ENCODE peak calls at places on chromosomes 13 and 19, in five cellular contexts. Z is HCT116; B is A549; Q is H9; E is CD8-positive, alpha-beta T cell. X is an unnamed sample.

GRCh38 chr19:2315818-2316353 is 7.9 kb upstream of the LINGO3 start:
- DNase-seq in Q (peak; percentile 75), Z (no peak), B (no peak), E (no peak), X (peak; percentile 94)

GRCh38 chr19:7295912-7296486 is 1.8 kb upstream of the INSR start:
- DNase-seq in Q (no peak), E (no peak), B (no peak), Z (no peak), X (no peak)

GRCh38 chr13:74867460-74867859 is 614.5 kb downstream of the TBC1D4 start:
- DNase-seq in B (no peak), Q (no peak), E (no peak), Z (no peak), X (no peak)

GRCh38 chr19:42325896-42326771 is 699 bp downstream of the MEGF8 start:
- DNase-seq in B (peak; percentile 59), E (no peak), Q (peak; percentile 53), Z (no peak), X (no peak)

GRCh38 chr13:101996906-101997408 is 404.9 kb downstream of the FGF14 start:
- DNase-seq in B (no peak), E (no peak), Q (no peak), Z (no peak), X (no peak)

GRCh38 chr19:3868770-3869456 is at the start of gene ZFR2:
- DNase-seq in B (no peak), E (no peak), Q (peak; percentile 78), Z (peak; percentile 36), X (no peak)

GRCh38 chr13:43835701-43836100 is 43.8 kb downstream of the CCDC122 start:
- DNase-seq in Q (no peak), Z (no peak), B (no peak), E (no peak), X (no peak)

GRCh38 chr13:22235285-22235949 is 564.5 kb downstream of the FGF9 start:
- DNase-seq in Z (peak; percentile 18), B (no peak), Q (peak; percentile 57), E (no peak), X (no peak)

GRCh38 chr19:18253716-18254115 is 20.5 kb downstream of the IQCN start:
- DNase-seq in Z (no peak), Q (no peak), E (no peak), B (no peak), X (no peak)

GRCh38 chr13:106139407-106139806 is 396.1 kb downstream of the EFNB2 start:
- DNase-seq in E (no peak), Z (no peak), Q (no peak), B (no peak), X (no peak)

DNA sequence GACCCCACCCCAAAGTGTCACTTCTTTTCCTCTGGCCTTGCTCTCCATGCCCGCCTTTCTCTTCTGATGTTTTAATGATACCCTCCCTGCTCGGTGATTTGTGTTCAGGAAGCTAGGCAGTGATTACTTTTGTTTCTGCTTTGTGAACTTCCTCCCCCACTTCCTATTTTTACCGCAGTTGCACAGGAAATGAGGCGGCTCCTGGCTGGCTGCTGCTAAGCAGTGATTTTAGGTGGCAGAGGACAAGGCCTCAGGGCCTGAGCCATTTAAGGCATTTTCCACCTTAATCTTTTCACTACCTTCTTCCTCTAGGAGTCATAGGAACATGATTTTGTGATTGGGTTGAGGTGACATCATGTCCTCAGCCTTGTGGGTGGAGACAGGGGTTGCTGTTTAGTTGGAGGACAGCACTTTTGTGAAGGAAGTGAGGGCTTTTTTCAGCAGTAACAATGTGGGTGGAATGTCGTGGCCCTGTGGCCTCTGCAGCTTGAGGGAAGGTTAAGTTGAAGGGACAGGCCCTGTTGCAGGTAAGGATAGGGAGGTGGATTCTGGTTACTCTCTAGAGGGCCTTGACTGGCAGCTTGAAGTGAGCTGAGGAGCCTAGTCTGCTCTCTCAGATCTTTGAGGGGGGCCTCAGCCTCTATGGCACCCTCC is 15.7 kb downstream of the GARRE1 start:
- DNase-seq in B (no peak), Z (no peak), E (peak; percentile 42), Q (peak; percentile 55), X (no peak)
- H3K4me1 ChIP-seq in B (peaks cover 10% of the 10 kb centered on the region), Z (peaks cover 22% of the 10 kb centered on the region), E (peaks cover 69% of the 10 kb centered on the region), Q (peaks cover 5% of the 10 kb centered on the region), X (peaks cover 21% of the 10 kb centered on the region)

GRCh38 chr19:49468746-49469447 is 5.1 kb upstream of the FLT3LG start:
- DNase-seq in E (peak; percentile 82), Q (peak; percentile 94), Z (no peak), B (no peak), X (peak; percentile 57)

GRCh38 chr19:49470615-49470978 is 3.4 kb upstream of the FLT3LG start:
- DNase-seq in Z (no peak), Q (no peak), B (no peak), E (no peak), X (no peak)

GRCh38 chr19:49472936-49473335 is 1.1 kb upstream of the FLT3LG start:
- DNase-seq in Q (no peak), E (no peak), Z (no peak), B (no peak), X (no peak)

GRCh38 chr19:49468199-49468598 is 5.8 kb upstream of the FLT3LG start:
- DNase-seq in E (no peak), Z (no peak), B (no peak), Q (peak; percentile 58), X (no peak)

GRCh38 chr19:49469828-49470614 is 4.0 kb upstream of the FLT3LG start:
- DNase-seq in B (no peak), Q (peak; percentile 44), E (peak; percentile 64), Z (no peak), X (no peak)
- H3K4me1 ChIP-seq in B (peaks cover 10% of the 10 kb centered on the region), Q (peaks cover 3% of the 10 kb centered on the region), E (peaks cover 55% of the 10 kb centered on the region), Z (peaks cover 47% of the 10 kb centered on the region), X (peaks cover 30% of the 10 kb centered on the region)

GRCh38 chr13:109647046-109647445 is 139.3 kb downstream of the IRS2 start:
- DNase-seq in Q (no peak), Z (no peak), E (no peak), B (no peak), X (no peak)
- H3K4me1 ChIP-seq in Q (no peaks in the 10 kb centered on the region), Z (no peaks in the 10 kb centered on the region), E (no peaks in the 10 kb centered on the region), B (peaks cover 9% of the 10 kb centered on the region), X (peaks cover 26% of the 10 kb centered on the region)

DNA sequence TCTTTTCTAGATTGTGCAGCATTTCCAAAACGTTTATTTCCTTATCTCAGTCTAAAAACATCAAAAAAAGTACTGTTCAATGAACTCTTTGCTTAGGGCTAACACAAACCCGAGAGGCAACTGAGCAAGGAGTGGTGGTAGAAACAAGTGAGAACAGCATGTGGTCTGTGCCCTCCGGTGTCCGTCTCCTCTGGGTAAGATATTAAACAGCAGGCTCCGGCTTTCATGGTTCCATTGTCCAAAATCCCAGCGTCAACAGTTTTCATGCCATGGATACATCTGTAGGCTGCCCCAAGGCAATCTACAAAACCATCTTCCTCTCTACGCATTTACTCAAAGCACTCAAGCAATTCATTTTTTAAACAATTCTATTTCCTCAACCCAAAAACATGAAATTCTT is 22.8 kb downstream of the DCLK1 start:
- DNase-seq in Z (no peak), B (no peak), Q (no peak), E (no peak), X (no peak)
- H3K4me1 ChIP-seq in Z (no peaks in the 10 kb centered on the region), B (no peaks in the 10 kb centered on the region), Q (no peaks in the 10 kb centered on the region), E (no peaks in the 10 kb centered on the region), X (no peaks in the 10 kb centered on the region)

DNA sequence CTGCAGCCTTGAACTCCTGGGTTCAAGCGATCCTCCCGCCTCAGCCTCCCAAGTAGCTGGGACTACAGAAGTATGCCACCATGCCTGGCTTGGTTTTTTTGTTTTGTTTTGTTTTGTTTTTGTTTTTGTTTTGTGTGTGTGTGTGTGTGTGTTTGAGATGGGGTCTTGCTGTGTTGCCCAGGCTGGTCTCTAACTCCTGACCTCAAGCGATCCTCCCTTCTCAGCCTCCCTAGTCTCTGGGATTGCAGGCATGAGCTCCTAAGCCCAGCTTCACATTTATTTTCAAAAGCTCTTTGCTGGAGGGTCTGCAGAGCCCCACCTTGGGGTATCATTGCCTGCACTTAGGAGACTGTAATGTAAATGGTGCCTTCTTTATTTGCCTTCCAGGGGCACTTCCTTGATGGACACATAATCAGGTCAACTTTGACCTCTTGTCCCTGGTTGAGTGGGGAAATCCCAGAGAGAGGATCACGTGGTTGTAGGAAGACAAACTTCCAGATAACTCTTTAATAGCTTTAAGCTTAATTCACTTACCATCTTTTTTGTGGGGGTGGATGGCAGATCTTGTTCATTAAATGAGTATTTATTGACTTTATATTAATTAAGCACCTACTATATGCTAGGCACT is 72.9 kb upstream of the NPAS1 start:
- DNase-seq in B (no peak), Z (no peak), E (no peak), Q (no peak), X (no peak)
- H3K4me1 ChIP-seq in B (peaks cover 57% of the 10 kb centered on the region), Z (peaks cover 22% of the 10 kb centered on the region), E (no peaks in the 10 kb centered on the region), Q (no peaks in the 10 kb centered on the region), X (peaks cover 30% of the 10 kb centered on the region)

GRCh38 chr19:33055718-33056117 is 9.0 kb downstream of the RHPN2 start:
- DNase-seq in E (no peak), Q (no peak), B (no peak), Z (no peak), X (no peak)

GRCh38 chr19:33050110-33050509 is 14.6 kb downstream of the RHPN2 start:
- DNase-seq in B (no peak), Z (no peak), E (no peak), Q (no peak), X (no peak)

GRCh38 chr19:33054623-33055022 is 10.1 kb downstream of the RHPN2 start:
- DNase-seq in B (no peak), Z (peak; percentile 74), E (no peak), Q (no peak), X (no peak)

GRCh38 chr19:33048806-33049676 is 15.6 kb downstream of the RHPN2 start:
- DNase-seq in Z (no peak), B (no peak), E (no peak), Q (no peak), X (no peak)

GRCh38 chr19:33052352-33052972 is 12.2 kb downstream of the RHPN2 start:
- DNase-seq in B (no peak), E (no peak), Z (no peak), Q (no peak), X (no peak)
- H3K4me1 ChIP-seq in B (peaks cover 88% of the 10 kb centered on the region), E (no peaks in the 10 kb centered on the region), Z (peaks cover 89% of the 10 kb centered on the region), Q (no peaks in the 10 kb centered on the region), X (peaks cover 4% of the 10 kb centered on the region)

GRCh38 chr19:1067341-1068103 is 555 bp downstream of the ARHGAP45 start:
- DNase-seq in Z (no peak), B (no peak), E (peak; percentile 54), Q (no peak), X (no peak)
- H3K4me1 ChIP-seq in Z (peaks cover 67% of the 10 kb centered on the region), B (peaks cover 33% of the 10 kb centered on the region), E (peaks cover 63% of the 10 kb centered on the region), Q (peaks cover 5% of the 10 kb centered on the region), X (peaks cover 82% of the 10 kb centered on the region)

GRCh38 chr19:5973867-5974635 is 3.9 kb downstream of the RANBP3 start:
- DNase-seq in Z (no peak), Q (no peak), E (no peak), B (no peak), X (no peak)

GRCh38 chr19:5969476-5969875 is 8.5 kb downstream of the RANBP3 start:
- DNase-seq in Z (no peak), Q (no peak), B (no peak), E (no peak), X (no peak)

GRCh38 chr19:5972355-5972731 is 5.6 kb downstream of the RANBP3 start:
- DNase-seq in Q (no peak), E (no peak), Z (no peak), B (no peak), X (no peak)

GRCh38 chr19:5973376-5973775 is 4.6 kb downstream of the RANBP3 start:
- DNase-seq in Q (no peak), B (no peak), E (no peak), Z (no peak), X (no peak)

GRCh38 chr19:5971714-5972354 is 6.1 kb downstream of the RANBP3 start:
- DNase-seq in Q (no peak), B (no peak), Z (no peak), E (no peak), X (no peak)
- H3K4me1 ChIP-seq in Q (peaks cover 1% of the 10 kb centered on the region), B (peaks cover 12% of the 10 kb centered on the region), Z (peaks cover 15% of the 10 kb centered on the region), E (peaks cover 90% of the 10 kb centered on the region), X (peaks cover 80% of the 10 kb centered on the region)